ENCODE peak calls at places on chromosome 18, in seven cellular contexts. W is AG04450, U is NB4, L is lower lobe of right lung, O is neural crest cell, R is HepG2, A is transverse colon. G is an unnamed sample.
A peak's percentile ranks its signal among the peaks of the same experiment; 100 is the strongest.

GRCh38 chr18:2994603-2995432 is 18.1 kb downstream of the LPIN2 start:
- DNase-seq in W (no peak), U (no peak), L (no peak), O (no peak), R (no peak), A (peak; percentile 31), G (no peak)

GRCh38 chr18:6566338-6566911 is 151.7 kb upstream of the L3MBTL4 start:
- DNase-seq in W (no peak), U (no peak), L (no peak), O (no peak), R (no peak), A (no peak), G (no peak)

GRCh38 chr18:55300469-55301195 is 287.4 kb downstream of the TCF4 start:
- DNase-seq in W (no peak), U (no peak), L (no peak), O (no peak), R (no peak), A (no peak), G (no peak)

GRCh38 chr18:69484699-69485396 is 84.2 kb downstream of the DOK6 start:
- DNase-seq in W (peak; percentile 18), U (no peak), L (no peak), O (no peak), R (peak; percentile 22), A (no peak), G (no peak)

GRCh38 chr18:28412521-28412920 is 235.6 kb upstream of the CDH2 start:
- DNase-seq in W (no peak), U (no peak), L (no peak), O (no peak), R (no peak), A (no peak), G (no peak)

GRCh38 chr18:33210575-33211189 is 229.8 kb downstream of the CCDC178 start:
- DNase-seq in W (no peak), U (peak; percentile 42), L (no peak), O (no peak), R (peak; percentile 3), A (no peak), G (no peak)

GRCh38 chr18:12305930-12306629 is 2.0 kb upstream of the TUBB6 start:
- DNase-seq in W (no peak), U (no peak), L (no peak), O (no peak), R (no peak), A (no peak), G (no peak)

GRCh38 chr18:55821219-55821618 is 233.2 kb upstream of the TCF4 start:
- DNase-seq in W (no peak), U (no peak), L (no peak), O (no peak), R (no peak), A (no peak), G (no peak)

GRCh38 chr18:79899609-79900435 is 51.6 kb downstream of the SLC66A2 start:
- DNase-seq in W (no peak), U (no peak), L (no peak), O (no peak), R (no peak), A (peak; percentile 6), G (peak; percentile 77)

GRCh38 chr18:27695509-27695908 is 481.4 kb downstream of the CDH2 start:
- DNase-seq in W (no peak), U (no peak), L (no peak), O (no peak), R (no peak), A (no peak), G (no peak)

GRCh38 chr18:75418293-75418692 is 9.2 kb downstream of the SMIM21 start:
- DNase-seq in W (no peak), U (no peak), L (no peak), O (no peak), R (no peak), A (no peak), G (no peak)

GRCh38 chr18:45874501-45875184 is 49.2 kb downstream of the SIGLEC15 start:
- DNase-seq in W (no peak), U (peak; percentile 8), L (no peak), O (no peak), R (no peak), A (peak; percentile 18), G (no peak)

GRCh38 chr18:11728247-11728646 is 39.2 kb downstream of the GNAL start:
- DNase-seq in W (no peak), U (peak; percentile 48), L (no peak), O (no peak), R (peak; percentile 14), A (no peak), G (no peak)

GRCh38 chr18:35938158-35938557 is 34.3 kb upstream of the RMP24 start:
- DNase-seq in W (no peak), U (no peak), L (no peak), O (no peak), R (no peak), A (no peak), G (no peak)

GRCh38 chr18:5237083-5237722 is 40.1 kb upstream of the AKAIN1 start:
- DNase-seq in W (no peak), U (peak; percentile 0), L (no peak), O (no peak), R (peak; percentile 30), A (no peak), G (no peak)

GRCh38 chr18:5239447-5239846 is 42.4 kb upstream of the AKAIN1 start:
- DNase-seq in W (no peak), U (no peak), L (no peak), O (no peak), R (no peak), A (no peak), G (no peak)

GRCh38 chr18:5238371-5238758 is 41.3 kb upstream of the AKAIN1 start:
- DNase-seq in W (no peak), U (no peak), L (peak; percentile 65), O (peak; percentile 19), R (peak; percentile 86), A (peak; percentile 82), G (no peak)

GRCh38 chr18:5237723-5238370 is 40.8 kb upstream of the AKAIN1 start:
- DNase-seq in W (peak; percentile 53), U (peak; percentile 72), L (peak; percentile 92), O (peak; percentile 80), R (peak; percentile 82), A (peak; percentile 89), G (peak; percentile 94)
- TF ChIP-seq CTCF in W (peak; percentile 11), U (no peak), L (peak; percentile 47), O (peak; percentile 34), R (peak; percentile 13), A (peak; percentile 62), G (peak; percentile 64)

DNA sequence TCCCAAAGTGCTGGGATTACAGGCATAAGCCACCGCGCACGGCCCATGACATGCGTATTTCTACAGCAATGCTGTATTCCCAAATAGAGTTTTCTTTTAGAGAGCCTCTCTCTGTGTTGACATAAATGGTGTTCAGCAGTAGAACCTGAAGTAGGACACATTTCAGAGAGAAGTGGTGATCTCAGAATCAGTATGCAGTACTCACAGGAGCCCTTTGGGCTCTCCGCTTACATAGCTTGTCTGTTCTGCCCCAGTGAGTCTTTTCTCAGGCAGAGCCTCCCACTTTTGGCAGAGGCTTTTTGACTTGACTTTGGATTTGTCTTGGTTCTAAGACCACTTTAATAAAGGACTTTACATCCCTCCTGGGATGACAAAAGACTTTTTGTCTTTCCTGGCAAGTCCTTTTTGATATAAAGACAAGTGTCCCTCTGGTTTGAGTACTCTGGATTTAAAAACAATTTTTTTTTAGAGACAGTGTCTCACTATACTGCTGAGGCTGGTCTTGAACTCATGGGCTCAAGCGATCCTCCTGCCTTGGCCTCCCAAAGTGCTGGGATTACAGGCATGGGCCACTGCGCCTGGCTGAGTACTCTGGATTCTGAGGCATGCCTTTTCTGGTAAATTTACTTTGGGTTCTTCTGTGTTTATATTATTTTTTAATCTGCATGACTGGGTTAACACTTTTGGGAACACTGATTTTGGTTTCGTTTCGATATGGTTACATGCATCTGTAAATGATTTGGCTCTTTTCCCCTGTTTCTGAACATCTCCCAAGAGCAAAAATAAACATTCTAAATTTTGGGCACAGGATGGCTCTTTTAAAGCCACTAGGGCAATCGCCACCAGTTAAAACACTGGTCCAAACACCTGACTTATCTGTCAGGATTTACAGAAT is 113.2 kb downstream of the SMAD2 start:
- DNase-seq in W (no peak), U (no peak), L (no peak), O (no peak), R (no peak), A (no peak), G (no peak)
- TF ChIP-seq CTCF in W (no peak), U (no peak), L (no peak), O (no peak), R (no peak), A (no peak), G (no peak)

GRCh38 chr18:9671214-9671613 is 36.9 kb upstream of the RAB31 start:
- DNase-seq in W (no peak), U (no peak), L (no peak), O (no peak), R (no peak), A (no peak), G (no peak)

GRCh38 chr18:9669016-9669415 is 39.1 kb upstream of the RAB31 start:
- DNase-seq in W (no peak), U (no peak), L (no peak), O (no peak), R (no peak), A (no peak), G (no peak)

GRCh38 chr18:9679125-9679524 is 29.0 kb upstream of the RAB31 start:
- DNase-seq in W (no peak), U (no peak), L (no peak), O (no peak), R (no peak), A (no peak), G (no peak)

GRCh38 chr18:9673296-9674251 is 34.5 kb upstream of the RAB31 start:
- DNase-seq in W (no peak), U (peak; percentile 77), L (peak; percentile 75), O (no peak), R (peak; percentile 86), A (peak; percentile 56), G (no peak)
- TF ChIP-seq CTCF in W (peak; percentile 28), U (peak; percentile 42), L (peak; percentile 34), O (no peak), R (peak; percentile 72), A (no peak), G (peak; percentile 65)

GRCh38 chr18:49859006-49859359 is 45.6 kb upstream of the ACAA2 start:
- DNase-seq in W (no peak), U (no peak), L (no peak), O (no peak), R (no peak), A (peak; percentile 84), G (no peak)

GRCh38 chr18:49861659-49862058 is 48.3 kb upstream of the ACAA2 start:
- DNase-seq in W (no peak), U (peak; percentile 21), L (no peak), O (no peak), R (no peak), A (no peak), G (no peak)

GRCh38 chr18:49857708-49858107 is 44.4 kb upstream of the ACAA2 start:
- DNase-seq in W (no peak), U (no peak), L (no peak), O (no peak), R (no peak), A (no peak), G (no peak)

GRCh38 chr18:49858309-49859005 is 45.1 kb upstream of the ACAA2 start:
- DNase-seq in W (peak; percentile 38), U (peak; percentile 69), L (peak; percentile 66), O (peak; percentile 81), R (peak; percentile 44), A (peak; percentile 75), G (no peak)

DNA sequence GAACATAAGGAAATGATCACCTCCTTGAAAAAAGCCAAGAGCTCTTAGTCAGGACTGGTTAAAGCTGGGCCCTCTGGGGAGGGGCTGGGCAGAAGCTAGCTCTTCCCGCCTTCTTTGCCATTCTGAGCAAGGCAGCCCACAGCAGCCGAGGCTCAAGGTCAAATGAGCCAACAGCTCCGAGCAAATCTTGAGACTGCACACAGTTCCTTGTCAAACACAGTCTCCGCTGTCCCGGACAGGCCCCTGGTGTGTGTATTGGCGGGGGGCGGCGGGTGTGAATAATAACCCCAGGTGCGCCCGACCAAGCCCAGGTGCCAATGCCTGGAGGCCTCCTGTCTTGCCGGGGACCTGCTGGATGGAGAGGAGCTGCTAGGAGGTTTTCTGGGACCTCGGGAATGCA is 46.4 kb upstream of the ACAA2 start:
- DNase-seq in W (no peak), U (no peak), L (no peak), O (no peak), R (no peak), A (peak; percentile 26), G (no peak)
- TF ChIP-seq CTCF in W (no peak), U (no peak), L (no peak), O (no peak), R (no peak), A (no peak), G (no peak)